ENCODE peak calls at places on chromosomes 4 and X, in five cellular contexts. L is body of pancreas, Q is WTC11, D is A172, H is osteocyte. I is an unnamed sample.

GRCh38 chr4:163395055-163395454 is 51.4 kb downstream of the NPY5R start:
- DNase-seq in L (no peak), Q (no peak), D (peak), H (no peak), I (no peak)

GRCh38 chr4:7421356-7422097 is 13.2 kb downstream of the PSAPL1 start:
- DNase-seq in L (peak), Q (no peak), D (no peak), H (peak), I (no peak)

GRCh38 chr4:186596850-186597390 is 41.6 kb upstream of the MTNR1A start:
- DNase-seq in L (no peak), Q (no peak), D (no peak), H (no peak), I (no peak)

GRCh38 chrX:42176790-42177189 is 253.4 kb upstream of the CASK start:
- DNase-seq in L (no peak), Q (no peak), D (no peak), H (no peak), I (no peak)

GRCh38 chrX:136215559-136215958 is 35.6 kb downstream of the MAP7D3 start:
- DNase-seq in L (no peak), Q (no peak), D (no peak), H (no peak), I (no peak)

GRCh38 chr4:32909722-32910121 is 2189.6 kb downstream of the PCDH7 start:
- DNase-seq in L (no peak), Q (peak), D (no peak), H (no peak), I (no peak)

GRCh38 chr4:111689214-111689613 is 456.0 kb upstream of the FAM241A start:
- DNase-seq in L (peak), Q (no peak), D (peak), H (no peak), I (peak)

GRCh38 chr4:139728840-139729239 is 63.2 kb downstream of the MGST2 start:
- DNase-seq in L (peak), Q (no peak), D (no peak), H (no peak), I (no peak)

GRCh38 chr4:169557061-169557636 is 55.2 kb downstream of the NEK1 start:
- DNase-seq in L (no peak), Q (no peak), D (peak), H (no peak), I (no peak)

GRCh38 chr4:81351653-81352455 is 119.9 kb downstream of the RASGEF1B start:
- DNase-seq in L (peak), Q (peak), D (peak), H (no peak), I (peak)

GRCh38 chr4:110876866-110877265 is 254.0 kb upstream of the PITX2 start:
- DNase-seq in L (no peak), Q (no peak), D (no peak), H (no peak), I (no peak)

GRCh38 chr4:149793459-149793858 is 22.2 kb downstream of the IQCM start:
- DNase-seq in L (no peak), Q (no peak), D (no peak), H (no peak), I (no peak)

GRCh38 chr4:27005512-27006246 is 145.0 kb downstream of the STIM2 start:
- DNase-seq in L (no peak), Q (no peak), D (peak), H (no peak), I (no peak)

GRCh38 chrX:17737707-17738001 is 361 bp downstream of the SCML1 start:
- DNase-seq in L (peak), Q (no peak), D (no peak), H (no peak), I (no peak)

GRCh38 chrX:13934731-13935130 is 95.0 kb downstream of the GEMIN8 start:
- DNase-seq in L (no peak), Q (no peak), D (no peak), H (no peak), I (no peak)

GRCh38 chr4:111399523-111400135 is 745.6 kb upstream of the FAM241A start:
- DNase-seq in L (no peak), Q (no peak), D (no peak), H (no peak), I (no peak)

GRCh38 chr4:140092094-140092820 is 61.7 kb downstream of the MAML3 start:
- DNase-seq in L (peak), Q (peak), D (peak), H (no peak), I (peak)

GRCh38 chrX:48492293-48492910 is 16.4 kb upstream of the PORCN start:
- DNase-seq in L (no peak), Q (no peak), D (peak), H (no peak), I (no peak)

GRCh38 chr4:88592600-88593448 is 544 bp downstream of the HERC3 start:
- DNase-seq in L (peak), Q (peak), D (no peak), H (peak), I (peak)

GRCh38 chrX:118603981-118604380 is 108.4 kb downstream of the DOCK11 start:
- DNase-seq in L (peak), Q (peak), D (peak), H (no peak), I (peak)

I was measured in prostate gland.